ENCODE peak calls at places on chromosomes 3 and 15, in four cellular contexts. One of them, this sample, is unnamed.

GRCh38 chr3:126479642-126480041 is 4.0 kb upstream of the ZXDC start:
- DNase-seq in aorta: peak
- DNase-seq in transverse colon: no peak
- DNase-seq in cardiac muscle cell: no peak
- DNase-seq in this sample: no peak

GRCh38 chr15:67915374-67916050 is 75.7 kb upstream of the RNU6-1 start:
- DNase-seq in aorta: peak
- DNase-seq in transverse colon: peak
- DNase-seq in cardiac muscle cell: peak
- DNase-seq in this sample: peak

GRCh38 chr3:49119439-49119838 is 1.2 kb downstream of the USP19 start:
- DNase-seq in transverse colon: no peak
- DNase-seq in aorta: no peak
- DNase-seq in cardiac muscle cell: no peak
- DNase-seq in this sample: no peak

GRCh38 chr3:16143870-16144568 is 30.5 kb upstream of the GALNT15 start:
- DNase-seq in aorta: no peak
- DNase-seq in cardiac muscle cell: no peak
- DNase-seq in transverse colon: no peak
- DNase-seq in this sample: no peak

GRCh38 chr3:40096561-40097506 is 212.7 kb upstream of the EIF1B start:
- DNase-seq in aorta: peak
- DNase-seq in cardiac muscle cell: no peak
- DNase-seq in transverse colon: no peak
- DNase-seq in this sample: no peak

GRCh38 chr15:57667171-57667924 is 39.2 kb upstream of the POLR2M start:
- DNase-seq in transverse colon: no peak
- DNase-seq in aorta: no peak
- DNase-seq in cardiac muscle cell: peak
- DNase-seq in this sample: peak

GRCh38 chr3:126746395-126747177 is 42.5 kb downstream of the CHCHD6 start:
- DNase-seq in aorta: peak
- DNase-seq in transverse colon: no peak
- DNase-seq in cardiac muscle cell: peak
- DNase-seq in this sample: peak

GRCh38 chr3:57652203-57652602 is 40.7 kb downstream of the DENND6A start:
- DNase-seq in cardiac muscle cell: no peak
- DNase-seq in transverse colon: no peak
- DNase-seq in aorta: no peak
- DNase-seq in this sample: no peak

GRCh38 chr15:98369081-98369716 is 279.1 kb upstream of the IGF1R start:
- DNase-seq in cardiac muscle cell: no peak
- DNase-seq in transverse colon: no peak
- DNase-seq in aorta: no peak
- DNase-seq in this sample: no peak

GRCh38 chr3:122858373-122858772 is 63.5 kb downstream of the SLC49A4 start:
- DNase-seq in aorta: no peak
- DNase-seq in cardiac muscle cell: no peak
- DNase-seq in transverse colon: no peak
- DNase-seq in this sample: peak

GRCh38 chr15:83092309-83092976 is 15.0 kb upstream of the TM6SF1 start:
- DNase-seq in aorta: no peak
- DNase-seq in transverse colon: peak
- DNase-seq in cardiac muscle cell: peak
- DNase-seq in this sample: peak

GRCh38 chr3:3110749-3111361 is 681 bp upstream of the IL5RA start:
- DNase-seq in transverse colon: no peak
- DNase-seq in cardiac muscle cell: no peak
- DNase-seq in aorta: no peak
- DNase-seq in this sample: no peak
- H3K27ac ChIP-seq in transverse colon: no peak
- H3K27ac ChIP-seq in cardiac muscle cell: no peak
- H3K27ac ChIP-seq in aorta: no peak
- H3K27ac ChIP-seq in this sample: no peak

DNA sequence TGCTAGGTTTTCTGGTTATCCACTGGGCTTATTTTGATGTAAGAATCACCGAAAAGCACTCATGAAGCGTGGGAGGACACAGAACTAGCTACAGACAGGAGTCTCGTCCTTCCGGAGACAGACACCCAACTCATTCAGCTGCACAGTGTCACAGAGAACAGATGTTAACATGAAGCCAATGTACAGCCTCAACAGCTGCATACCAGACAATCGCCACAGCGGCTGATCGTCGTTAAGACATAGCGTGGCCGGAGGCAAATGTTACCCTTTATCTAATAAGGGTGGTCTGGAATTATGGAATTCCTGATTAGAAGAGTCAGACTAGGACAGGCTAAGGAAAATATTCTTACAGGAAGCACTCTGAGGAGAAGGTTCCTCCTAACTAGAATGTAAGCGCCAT is 1.2 kb upstream of the PYGO1 start:
- DNase-seq in aorta: no peak
- DNase-seq in cardiac muscle cell: no peak
- DNase-seq in transverse colon: no peak
- DNase-seq in this sample: peak
- H3K27ac ChIP-seq in aorta: no peak
- H3K27ac ChIP-seq in cardiac muscle cell: no peak
- H3K27ac ChIP-seq in transverse colon: peak
- H3K27ac ChIP-seq in this sample: peak

GRCh38 chr15:85622432-85622831 is 172.3 kb downstream of the KLHL25 start:
- DNase-seq in cardiac muscle cell: no peak
- DNase-seq in aorta: no peak
- DNase-seq in transverse colon: no peak
- DNase-seq in this sample: no peak
- H3K27ac ChIP-seq in cardiac muscle cell: peak
- H3K27ac ChIP-seq in aorta: peak
- H3K27ac ChIP-seq in transverse colon: peak
- H3K27ac ChIP-seq in this sample: peak

GRCh38 chr15:64763462-64763861 is 11.9 kb downstream of the RBPMS2 start:
- DNase-seq in cardiac muscle cell: no peak
- DNase-seq in aorta: no peak
- DNase-seq in transverse colon: no peak
- DNase-seq in this sample: no peak

GRCh38 chr15:64760056-64760455 is 15.3 kb downstream of the RBPMS2 start:
- DNase-seq in cardiac muscle cell: no peak
- DNase-seq in aorta: no peak
- DNase-seq in transverse colon: no peak
- DNase-seq in this sample: no peak

GRCh38 chr15:64763021-64763420 is 12.4 kb downstream of the RBPMS2 start:
- DNase-seq in aorta: no peak
- DNase-seq in cardiac muscle cell: peak
- DNase-seq in transverse colon: no peak
- DNase-seq in this sample: no peak

GRCh38 chr15:64762546-64762945 is 12.8 kb downstream of the RBPMS2 start:
- DNase-seq in cardiac muscle cell: no peak
- DNase-seq in transverse colon: no peak
- DNase-seq in aorta: no peak
- DNase-seq in this sample: no peak

DNA sequence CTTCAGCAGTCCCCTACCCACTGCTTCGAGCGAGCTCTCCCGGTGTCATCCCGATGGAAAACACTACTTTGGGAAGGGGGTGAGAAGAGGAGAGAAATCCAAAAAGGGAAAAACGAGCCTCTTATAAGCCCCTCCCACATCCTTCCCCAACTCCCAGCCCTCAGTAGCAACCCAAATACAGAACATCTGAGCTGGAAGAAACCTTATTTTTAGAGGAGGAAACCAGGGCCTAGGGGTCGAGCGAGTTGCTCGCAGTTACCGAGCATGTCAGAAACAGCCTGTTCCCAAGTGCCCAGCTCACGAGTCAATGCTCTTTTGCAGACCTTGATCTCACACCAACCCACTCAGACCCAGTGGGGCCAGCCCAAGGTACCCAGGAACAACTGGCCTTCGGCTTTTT is 14.2 kb downstream of the RBPMS2 start:
- DNase-seq in cardiac muscle cell: peak
- DNase-seq in aorta: no peak
- DNase-seq in transverse colon: no peak
- DNase-seq in this sample: no peak
- H3K27ac ChIP-seq in cardiac muscle cell: peak
- H3K27ac ChIP-seq in aorta: no peak
- H3K27ac ChIP-seq in transverse colon: peak
- H3K27ac ChIP-seq in this sample: no peak

DNA sequence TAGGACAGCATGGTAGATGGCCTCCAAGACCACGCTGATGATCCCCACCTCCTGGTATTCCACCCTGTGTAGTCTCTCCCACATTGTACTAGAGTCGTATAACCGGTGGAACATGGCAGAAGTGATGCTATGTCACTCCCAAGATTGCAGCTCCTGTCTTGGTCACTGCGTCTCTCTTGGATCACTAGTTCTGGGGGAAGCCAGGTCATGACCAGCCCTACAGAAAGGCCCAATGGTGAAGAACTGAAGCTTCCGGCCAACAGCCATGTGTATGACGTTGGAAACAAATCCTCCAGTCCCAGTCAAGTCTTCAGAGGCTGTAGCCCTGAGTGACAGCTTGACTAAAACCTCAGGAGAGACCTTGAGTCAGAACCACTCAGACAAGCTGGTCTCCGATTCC is 62.0 kb upstream of the FNDC3B start:
- DNase-seq in aorta: no peak
- DNase-seq in transverse colon: no peak
- DNase-seq in cardiac muscle cell: no peak
- DNase-seq in this sample: no peak
- H3K27ac ChIP-seq in aorta: no peak
- H3K27ac ChIP-seq in transverse colon: no peak
- H3K27ac ChIP-seq in cardiac muscle cell: no peak
- H3K27ac ChIP-seq in this sample: no peak